ENCODE peak calls at places on chromosomes 13 and 19, in six cellular contexts. One of them, this sample, is unnamed.

GRCh38 chr13:23801141-23801540 is 88.1 kb downstream of the MIPEP start:
- DNase-seq in GM06990: no peak
- DNase-seq in fibroblast of the aortic adventitia: no peak
- DNase-seq in Calu3: no peak
- DNase-seq in WTC11: no peak
- DNase-seq in breast epithelium: no peak
- DNase-seq in this sample: no peak

GRCh38 chr13:99566125-99567083 is 65.1 kb downstream of the TM9SF2 start:
- DNase-seq in GM06990: peak
- DNase-seq in fibroblast of the aortic adventitia: no peak
- DNase-seq in Calu3: no peak
- DNase-seq in WTC11: no peak
- DNase-seq in breast epithelium: no peak
- DNase-seq in this sample: no peak

GRCh38 chr13:72186730-72187422 is 319.9 kb upstream of the DACH1 start:
- DNase-seq in GM06990: no peak
- DNase-seq in fibroblast of the aortic adventitia: no peak
- DNase-seq in Calu3: no peak
- DNase-seq in WTC11: no peak
- DNase-seq in breast epithelium: no peak
- DNase-seq in this sample: no peak

GRCh38 chr13:20566424-20566916 is 487 bp upstream of the IFT88 start:
- DNase-seq in GM06990: no peak
- DNase-seq in fibroblast of the aortic adventitia: peak
- DNase-seq in Calu3: peak
- DNase-seq in WTC11: no peak
- DNase-seq in breast epithelium: no peak
- DNase-seq in this sample: no peak

GRCh38 chr19:55717251-55717650 is 21.0 kb downstream of the NLRP9 start:
- DNase-seq in GM06990: no peak
- DNase-seq in fibroblast of the aortic adventitia: no peak
- DNase-seq in Calu3: no peak
- DNase-seq in WTC11: no peak
- DNase-seq in breast epithelium: no peak
- DNase-seq in this sample: no peak

GRCh38 chr13:32903720-32904119 is 112.5 kb upstream of the KL start:
- DNase-seq in GM06990: no peak
- DNase-seq in fibroblast of the aortic adventitia: peak
- DNase-seq in Calu3: no peak
- DNase-seq in WTC11: no peak
- DNase-seq in breast epithelium: no peak
- DNase-seq in this sample: no peak

GRCh38 chr13:38045278-38046048 is 175.9 kb upstream of the TRPC4 start:
- DNase-seq in GM06990: no peak
- DNase-seq in fibroblast of the aortic adventitia: peak
- DNase-seq in Calu3: peak
- DNase-seq in WTC11: no peak
- DNase-seq in breast epithelium: no peak
- DNase-seq in this sample: no peak

GRCh38 chr13:113668491-113668971 is 1.5 kb downstream of the GRK1 start:
- DNase-seq in GM06990: no peak
- DNase-seq in fibroblast of the aortic adventitia: no peak
- DNase-seq in Calu3: no peak
- DNase-seq in WTC11: peak
- DNase-seq in breast epithelium: peak
- DNase-seq in this sample: no peak

GRCh38 chr19:1101337-1101698 is 2.5 kb upstream of the GPX4 start:
- DNase-seq in GM06990: no peak
- DNase-seq in fibroblast of the aortic adventitia: no peak
- DNase-seq in Calu3: no peak
- DNase-seq in WTC11: no peak
- DNase-seq in breast epithelium: no peak
- DNase-seq in this sample: no peak

GRCh38 chr13:43764349-43764748 is 22.4 kb downstream of the ENOX1 start:
- DNase-seq in GM06990: no peak
- DNase-seq in fibroblast of the aortic adventitia: no peak
- DNase-seq in Calu3: no peak
- DNase-seq in WTC11: no peak
- DNase-seq in breast epithelium: no peak
- DNase-seq in this sample: no peak

GRCh38 chr13:33194820-33195692 is 90.5 kb downstream of the STARD13 start:
- DNase-seq in GM06990: peak
- DNase-seq in fibroblast of the aortic adventitia: peak
- DNase-seq in Calu3: no peak
- DNase-seq in WTC11: no peak
- DNase-seq in breast epithelium: no peak
- DNase-seq in this sample: peak

GRCh38 chr13:46992383-46992952 is 95.6 kb upstream of the HTR2A start:
- DNase-seq in GM06990: no peak
- DNase-seq in fibroblast of the aortic adventitia: peak
- DNase-seq in Calu3: peak
- DNase-seq in WTC11: no peak
- DNase-seq in breast epithelium: no peak
- DNase-seq in this sample: no peak

GRCh38 chr19:30540671-30541210 is 168.6 kb downstream of the ZNF536 start:
- DNase-seq in GM06990: no peak
- DNase-seq in fibroblast of the aortic adventitia: no peak
- DNase-seq in Calu3: no peak
- DNase-seq in WTC11: no peak
- DNase-seq in breast epithelium: no peak
- DNase-seq in this sample: no peak

GRCh38 chr19:37329686-37330085 is 41.2 kb upstream of the ZNF527 start:
- DNase-seq in GM06990: no peak
- DNase-seq in fibroblast of the aortic adventitia: no peak
- DNase-seq in Calu3: no peak
- DNase-seq in WTC11: peak
- DNase-seq in breast epithelium: no peak
- DNase-seq in this sample: no peak

GRCh38 chr19:54882758-54883157 is 8.7 kb downstream of the FCAR start:
- DNase-seq in GM06990: no peak
- DNase-seq in fibroblast of the aortic adventitia: no peak
- DNase-seq in Calu3: no peak
- DNase-seq in WTC11: no peak
- DNase-seq in breast epithelium: no peak
- DNase-seq in this sample: no peak

GRCh38 chr19:5492281-5492812 is 37.1 kb downstream of the ZNRF4 start:
- DNase-seq in GM06990: no peak
- DNase-seq in fibroblast of the aortic adventitia: no peak
- DNase-seq in Calu3: no peak
- DNase-seq in WTC11: no peak
- DNase-seq in breast epithelium: no peak
- DNase-seq in this sample: no peak

GRCh38 chr13:48043789-48044503 is 6.4 kb downstream of the NUDT15 start:
- DNase-seq in GM06990: no peak
- DNase-seq in fibroblast of the aortic adventitia: peak
- DNase-seq in Calu3: no peak
- DNase-seq in WTC11: no peak
- DNase-seq in breast epithelium: no peak
- DNase-seq in this sample: no peak

GRCh38 chr13:101845501-101846012 is 393.1 kb downstream of the ITGBL1 start:
- DNase-seq in GM06990: no peak
- DNase-seq in fibroblast of the aortic adventitia: no peak
- DNase-seq in Calu3: peak
- DNase-seq in WTC11: no peak
- DNase-seq in breast epithelium: no peak
- DNase-seq in this sample: no peak

GRCh38 chr19:681029-681626 is 4.9 kb downstream of the FSTL3 start:
- DNase-seq in GM06990: peak
- DNase-seq in fibroblast of the aortic adventitia: no peak
- DNase-seq in Calu3: peak
- DNase-seq in WTC11: peak
- DNase-seq in breast epithelium: peak
- DNase-seq in this sample: peak

GRCh38 chr19:11694533-11695439 is 44.0 kb downstream of the ZNF823 start:
- DNase-seq in GM06990: peak
- DNase-seq in fibroblast of the aortic adventitia: peak
- DNase-seq in Calu3: peak
- DNase-seq in WTC11: peak
- DNase-seq in breast epithelium: peak
- DNase-seq in this sample: peak

GRCh38 chr13:113863511-113864302 is at the start of gene GAS6:
- DNase-seq in GM06990: no peak
- DNase-seq in fibroblast of the aortic adventitia: peak
- DNase-seq in Calu3: no peak
- DNase-seq in WTC11: peak
- DNase-seq in breast epithelium: peak
- DNase-seq in this sample: peak

GRCh38 chr13:34970961-34971360 is 28.9 kb downstream of the NBEA start:
- DNase-seq in GM06990: no peak
- DNase-seq in fibroblast of the aortic adventitia: no peak
- DNase-seq in Calu3: no peak
- DNase-seq in WTC11: no peak
- DNase-seq in breast epithelium: no peak
- DNase-seq in this sample: no peak

GRCh38 chr19:34096020-34096915 is 76.0 kb upstream of the LSM14A start:
- DNase-seq in GM06990: no peak
- DNase-seq in fibroblast of the aortic adventitia: peak
- DNase-seq in Calu3: peak
- DNase-seq in WTC11: peak
- DNase-seq in breast epithelium: no peak
- DNase-seq in this sample: no peak

GRCh38 chr13:33004454-33004853 is 11.8 kb upstream of the KL start:
- DNase-seq in GM06990: no peak
- DNase-seq in fibroblast of the aortic adventitia: peak
- DNase-seq in Calu3: no peak
- DNase-seq in WTC11: no peak
- DNase-seq in breast epithelium: no peak
- DNase-seq in this sample: no peak

GRCh38 chr13:33612641-33613638 is 205.0 kb upstream of the RFC3 start:
- DNase-seq in GM06990: no peak
- DNase-seq in fibroblast of the aortic adventitia: no peak
- DNase-seq in Calu3: no peak
- DNase-seq in WTC11: no peak
- DNase-seq in breast epithelium: no peak
- DNase-seq in this sample: no peak

GRCh38 chr13:94987869-94988268 is 275.5 kb upstream of the SOX21 start:
- DNase-seq in GM06990: no peak
- DNase-seq in fibroblast of the aortic adventitia: peak
- DNase-seq in Calu3: no peak
- DNase-seq in WTC11: no peak
- DNase-seq in breast epithelium: no peak
- DNase-seq in this sample: no peak

GRCh38 chr13:94984974-94985373 is 272.6 kb upstream of the SOX21 start:
- DNase-seq in GM06990: no peak
- DNase-seq in fibroblast of the aortic adventitia: no peak
- DNase-seq in Calu3: no peak
- DNase-seq in WTC11: no peak
- DNase-seq in breast epithelium: no peak
- DNase-seq in this sample: no peak

GRCh38 chr13:94992277-94992989 is 280.1 kb upstream of the SOX21 start:
- DNase-seq in GM06990: no peak
- DNase-seq in fibroblast of the aortic adventitia: peak
- DNase-seq in Calu3: no peak
- DNase-seq in WTC11: no peak
- DNase-seq in breast epithelium: no peak
- DNase-seq in this sample: no peak

GRCh38 chr13:94987081-94987480 is 274.7 kb upstream of the SOX21 start:
- DNase-seq in GM06990: no peak
- DNase-seq in fibroblast of the aortic adventitia: peak
- DNase-seq in Calu3: no peak
- DNase-seq in WTC11: no peak
- DNase-seq in breast epithelium: no peak
- DNase-seq in this sample: no peak

DNA sequence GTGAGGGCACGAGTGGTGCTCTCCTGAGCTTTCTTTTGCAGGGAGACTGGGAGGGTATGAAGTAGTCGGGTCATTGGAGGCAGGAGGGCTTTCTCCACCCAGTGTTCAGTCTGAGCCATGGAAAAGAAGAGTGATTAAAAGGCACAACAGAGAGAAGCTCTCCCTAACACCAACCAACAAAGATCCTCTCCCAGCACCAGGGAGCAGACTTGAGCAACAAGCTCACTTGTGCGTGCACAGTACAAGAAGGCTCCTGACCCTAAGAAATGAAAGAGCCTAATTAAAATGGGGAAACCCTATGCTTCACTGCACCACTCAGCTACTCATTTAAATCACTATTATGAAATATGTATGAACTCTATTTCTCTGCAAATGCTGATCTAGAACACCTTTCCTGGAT is 276.3 kb upstream of the SOX21 start:
- DNase-seq in GM06990: no peak
- DNase-seq in fibroblast of the aortic adventitia: no peak
- DNase-seq in Calu3: no peak
- DNase-seq in WTC11: no peak
- DNase-seq in breast epithelium: no peak
- DNase-seq in this sample: no peak
- TF ChIP-seq CTCF in GM06990: no peak
- TF ChIP-seq CTCF in fibroblast of the aortic adventitia: no peak
- TF ChIP-seq CTCF in Calu3: no peak
- TF ChIP-seq CTCF in WTC11: no peak
- TF ChIP-seq CTCF in breast epithelium: no peak
- TF ChIP-seq CTCF in this sample: no peak

GRCh38 chr13:21976159-21976558 is 305.3 kb downstream of the FGF9 start:
- DNase-seq in GM06990: no peak
- DNase-seq in fibroblast of the aortic adventitia: no peak
- DNase-seq in Calu3: no peak
- DNase-seq in WTC11: no peak
- DNase-seq in breast epithelium: no peak
- DNase-seq in this sample: no peak
- TF ChIP-seq CTCF in GM06990: no peak
- TF ChIP-seq CTCF in fibroblast of the aortic adventitia: no peak
- TF ChIP-seq CTCF in Calu3: no peak
- TF ChIP-seq CTCF in WTC11: no peak
- TF ChIP-seq CTCF in breast epithelium: no peak
- TF ChIP-seq CTCF in this sample: no peak

GRCh38 chr13:76823969-76824368 is 62.2 kb downstream of the KCTD12 start:
- DNase-seq in GM06990: no peak
- DNase-seq in fibroblast of the aortic adventitia: no peak
- DNase-seq in Calu3: no peak
- DNase-seq in WTC11: no peak
- DNase-seq in breast epithelium: no peak
- DNase-seq in this sample: no peak

GRCh38 chr13:76825415-76825814 is 60.8 kb downstream of the KCTD12 start:
- DNase-seq in GM06990: no peak
- DNase-seq in fibroblast of the aortic adventitia: peak
- DNase-seq in Calu3: no peak
- DNase-seq in WTC11: no peak
- DNase-seq in breast epithelium: no peak
- DNase-seq in this sample: no peak

GRCh38 chr13:76820759-76821158 is 65.4 kb downstream of the KCTD12 start:
- DNase-seq in GM06990: no peak
- DNase-seq in fibroblast of the aortic adventitia: peak
- DNase-seq in Calu3: no peak
- DNase-seq in WTC11: no peak
- DNase-seq in breast epithelium: no peak
- DNase-seq in this sample: no peak

GRCh38 chr13:76826527-76826926 is 59.7 kb downstream of the KCTD12 start:
- DNase-seq in GM06990: no peak
- DNase-seq in fibroblast of the aortic adventitia: no peak
- DNase-seq in Calu3: no peak
- DNase-seq in WTC11: no peak
- DNase-seq in breast epithelium: no peak
- DNase-seq in this sample: no peak

GRCh38 chr13:76822691-76823267 is 63.4 kb downstream of the KCTD12 start:
- DNase-seq in GM06990: peak
- DNase-seq in fibroblast of the aortic adventitia: peak
- DNase-seq in Calu3: no peak
- DNase-seq in WTC11: no peak
- DNase-seq in breast epithelium: no peak
- DNase-seq in this sample: no peak
- TF ChIP-seq CTCF in GM06990: peak
- TF ChIP-seq CTCF in fibroblast of the aortic adventitia: peak
- TF ChIP-seq CTCF in Calu3: no peak
- TF ChIP-seq CTCF in WTC11: no peak
- TF ChIP-seq CTCF in breast epithelium: no peak
- TF ChIP-seq CTCF in this sample: no peak

GRCh38 chr13:21733475-21734311 is 62.8 kb downstream of the FGF9 start:
- DNase-seq in GM06990: no peak
- DNase-seq in fibroblast of the aortic adventitia: no peak
- DNase-seq in Calu3: no peak
- DNase-seq in WTC11: no peak
- DNase-seq in breast epithelium: no peak
- DNase-seq in this sample: no peak
- TF ChIP-seq CTCF in GM06990: no peak
- TF ChIP-seq CTCF in fibroblast of the aortic adventitia: no peak
- TF ChIP-seq CTCF in Calu3: no peak
- TF ChIP-seq CTCF in WTC11: no peak
- TF ChIP-seq CTCF in breast epithelium: no peak
- TF ChIP-seq CTCF in this sample: no peak